ENCODE peak calls at places on chromosomes 11 and 22, in eight cellular contexts. U is sigmoid colon, O is endothelial cell of umbilical vein, L is MM.1S, T is kidney, E is GM12865, P is transverse colon, F is GM06990. K is an unnamed sample.

GRCh38 chr11:91220476-91221202 is 997.8 kb upstream of the CHORDC1 start:
- DNase-seq in U (no peak), O (no peak), L (no peak), T (no peak), E (no peak), P (no peak), F (no peak), K (no peak)

GRCh38 chr22:33658775-33659174 is 261.5 kb downstream of the LARGE1 start:
- DNase-seq in U (peak; percentile 81), O (no peak), L (no peak), T (peak; percentile 79), E (no peak), P (no peak), F (no peak), K (no peak)

GRCh38 chr22:26065847-26066246 is 103.4 kb upstream of the SEZ6L start:
- DNase-seq in U (no peak), O (no peak), L (no peak), T (no peak), E (no peak), P (no peak), F (no peak), K (no peak)

GRCh38 chr11:100562102-100562501 is 125.0 kb upstream of the ARHGAP42 start:
- DNase-seq in U (no peak), O (peak; percentile 93), L (no peak), T (no peak), E (no peak), P (no peak), F (no peak), K (no peak)

GRCh38 chr22:48574776-48575566 is 1252.7 kb downstream of the BRD1 start:
- DNase-seq in U (no peak), O (no peak), L (peak; percentile 70), T (peak; percentile 79), E (no peak), P (peak; percentile 12), F (no peak), K (no peak)

GRCh38 chr11:61969838-61970452 is 2.5 kb upstream of the FTH1 start:
- DNase-seq in U (no peak), O (peak; percentile 86), L (no peak), T (no peak), E (no peak), P (no peak), F (no peak), K (no peak)

GRCh38 chr11:6693342-6694228 is 10.4 kb upstream of the MRPL17 start:
- DNase-seq in U (peak; percentile 76), O (peak; percentile 33), L (no peak), T (no peak), E (no peak), P (no peak), F (no peak), K (no peak)

GRCh38 chr11:2995893-2996554 is 3.9 kb upstream of the NAP1L4 start:
- DNase-seq in U (peak; percentile 40), O (no peak), L (no peak), T (no peak), E (no peak), P (no peak), F (no peak), K (no peak)

DNA sequence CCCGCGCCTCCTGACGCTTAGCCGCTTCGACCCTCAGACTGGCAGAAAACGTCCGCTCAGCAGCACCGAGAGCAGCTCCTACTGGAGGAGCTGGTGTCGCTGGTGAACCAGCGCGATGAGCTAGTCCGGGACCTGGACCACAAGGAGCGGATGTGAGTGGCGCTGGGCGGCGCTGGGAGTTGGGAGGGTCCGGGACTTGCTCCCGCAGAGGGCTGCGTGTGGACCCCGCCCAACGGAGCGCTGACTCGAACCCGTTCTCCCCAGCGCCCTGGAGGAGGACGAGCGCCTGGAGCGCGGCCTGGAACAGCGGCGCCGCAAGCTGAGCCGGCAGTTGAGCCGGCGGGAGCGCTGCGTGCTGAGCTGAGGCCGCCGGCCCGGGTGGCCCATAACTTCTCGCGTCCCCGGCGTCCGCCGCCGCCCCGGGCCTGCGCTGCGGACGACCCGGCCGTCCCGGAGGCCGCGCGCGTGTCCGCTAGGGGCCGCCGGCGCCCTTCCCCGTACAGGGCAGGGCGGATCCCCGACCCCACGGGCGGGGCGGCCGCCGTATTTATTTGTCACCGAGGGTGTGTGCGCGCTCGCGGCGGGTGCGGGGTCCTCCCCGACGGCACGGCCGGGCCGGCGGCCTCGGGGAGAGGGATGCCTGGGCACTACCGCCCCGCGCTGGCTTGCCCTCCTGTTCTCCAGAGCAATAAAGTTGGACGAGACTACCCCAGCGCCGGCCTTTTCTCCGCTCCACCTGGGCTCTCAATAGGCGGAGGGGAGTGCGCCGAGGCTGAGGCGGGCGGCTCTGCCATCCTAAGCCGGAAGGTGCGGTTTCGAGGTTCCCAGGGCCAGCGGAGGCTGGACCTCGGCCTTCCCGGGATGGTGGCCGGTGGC is 3.4 kb downstream of the KCNK7 start:
- DNase-seq in U (peak; percentile 76), O (peak; percentile 72), L (no peak), T (peak; percentile 84), E (no peak), P (peak; percentile 60), F (no peak), K (no peak)
- TF ChIP-seq CTCF in U (no peak), O (no peak), L (no peak), T (peak; percentile 8), E (no peak), P (no peak), F (no peak), K (no peak)

GRCh38 chr11:77413850-77414249 is 60.0 kb downstream of the PAK1 start:
- DNase-seq in U (no peak), O (no peak), L (no peak), T (no peak), E (no peak), P (no peak), F (no peak), K (no peak)
- TF ChIP-seq CTCF in U (no peak), O (no peak), L (no peak), T (no peak), E (no peak), P (no peak), F (no peak), K (no peak)

DNA sequence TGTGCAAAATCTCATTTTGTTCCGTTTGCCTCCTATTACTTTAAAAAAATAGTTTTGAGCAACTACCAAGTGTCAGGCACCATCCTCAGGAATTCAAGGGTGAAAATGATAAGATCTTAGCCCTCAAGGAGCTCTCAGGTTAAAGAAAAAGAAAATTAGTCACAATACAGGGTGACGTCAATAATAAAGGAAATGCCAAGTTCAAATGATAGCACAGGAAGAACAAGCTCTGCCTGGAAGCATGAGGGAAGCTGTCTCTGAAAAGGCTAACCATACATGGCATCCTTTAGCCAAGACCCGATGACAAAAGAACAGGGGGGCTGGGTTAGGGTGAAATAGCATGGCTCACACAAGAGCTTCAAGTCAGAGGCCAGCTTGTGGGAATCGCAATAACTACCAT is 11.1 kb upstream of the MPZL2 start:
- DNase-seq in U (no peak), O (peak; percentile 82), L (no peak), T (no peak), E (no peak), P (no peak), F (no peak), K (no peak)
- TF ChIP-seq CTCF in U (no peak), O (no peak), L (no peak), T (no peak), E (no peak), P (no peak), F (no peak), K (no peak)

DNA sequence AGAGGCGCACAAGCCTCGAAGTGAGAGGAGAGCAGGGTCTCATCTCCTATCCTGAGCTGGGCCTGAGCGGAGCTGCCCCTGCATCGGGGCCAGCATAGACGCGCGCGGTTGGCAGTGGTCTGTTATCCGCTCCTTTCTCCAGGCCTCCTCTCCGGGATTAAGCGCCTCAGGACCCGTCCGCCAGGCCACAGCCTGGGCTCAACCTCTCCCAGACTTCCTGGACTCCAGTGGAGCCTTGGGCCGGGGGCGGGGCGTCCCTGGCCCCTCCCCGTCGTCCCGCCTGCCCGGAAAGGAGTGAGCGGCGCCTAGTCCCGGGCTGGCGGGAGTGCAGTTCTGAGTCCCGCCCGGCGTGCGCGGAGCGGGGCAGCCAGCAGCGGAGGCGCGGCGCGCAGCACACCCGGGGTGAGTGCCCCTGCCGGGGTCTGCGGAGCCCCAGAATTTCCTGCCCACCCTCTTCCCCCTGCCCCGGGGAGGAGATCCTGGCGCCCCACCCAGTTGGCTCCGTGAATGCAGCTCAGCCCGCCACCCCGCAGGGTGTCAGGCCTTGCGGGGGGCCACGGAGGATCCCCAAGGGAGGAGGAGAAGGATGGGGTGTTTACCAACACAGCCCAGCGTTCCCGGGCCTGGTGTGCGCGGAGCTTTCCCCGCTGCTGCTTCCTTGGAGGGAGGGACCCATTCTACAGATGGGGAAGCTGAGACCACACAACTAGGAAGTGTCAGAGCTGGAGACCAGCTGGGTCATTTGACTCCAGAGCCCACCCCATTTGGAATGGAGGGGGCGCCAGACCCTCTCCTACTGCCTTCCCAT is at the start of gene TCIRG1:
- DNase-seq in U (peak; percentile 96), O (peak; percentile 88), L (peak; percentile 82), T (peak; percentile 95), E (peak; percentile 84), P (peak; percentile 92), F (peak; percentile 86), K (peak; percentile 78)
- TF ChIP-seq CTCF in U (peak; percentile 27), O (no peak), L (no peak), T (no peak), E (no peak), P (peak; percentile 36), F (no peak), K (peak; percentile 15)

GRCh38 chr11:126766425-126766824 is 234.1 kb downstream of the KIRREL3 start:
- DNase-seq in U (no peak), O (no peak), L (no peak), T (no peak), E (no peak), P (peak; percentile 19), F (no peak), K (no peak)
- TF ChIP-seq CTCF in U (no peak), O (no peak), L (no peak), T (no peak), E (no peak), P (no peak), F (peak; percentile 1), K (no peak)

GRCh38 chr22:20741634-20742581 is 32.0 kb upstream of the SERPIND1 start:
- DNase-seq in U (no peak), O (peak; percentile 34), L (peak; percentile 17), T (peak; percentile 68), E (peak; percentile 46), P (peak; percentile 22), F (no peak), K (no peak)
- TF ChIP-seq CTCF in U (peak; percentile 15), O (peak; percentile 67), L (peak; percentile 75), T (no peak), E (peak; percentile 67), P (peak; percentile 51), F (peak; percentile 81), K (peak; percentile 80)

GRCh38 chr11:405323-405975 is 9.3 kb downstream of the SIGIRR start:
- DNase-seq in U (peak; percentile 74), O (no peak), L (no peak), T (peak; percentile 78), E (no peak), P (no peak), F (no peak), K (no peak)
- TF ChIP-seq CTCF in U (no peak), O (no peak), L (no peak), T (no peak), E (no peak), P (no peak), F (no peak), K (peak; percentile 19)

DNA sequence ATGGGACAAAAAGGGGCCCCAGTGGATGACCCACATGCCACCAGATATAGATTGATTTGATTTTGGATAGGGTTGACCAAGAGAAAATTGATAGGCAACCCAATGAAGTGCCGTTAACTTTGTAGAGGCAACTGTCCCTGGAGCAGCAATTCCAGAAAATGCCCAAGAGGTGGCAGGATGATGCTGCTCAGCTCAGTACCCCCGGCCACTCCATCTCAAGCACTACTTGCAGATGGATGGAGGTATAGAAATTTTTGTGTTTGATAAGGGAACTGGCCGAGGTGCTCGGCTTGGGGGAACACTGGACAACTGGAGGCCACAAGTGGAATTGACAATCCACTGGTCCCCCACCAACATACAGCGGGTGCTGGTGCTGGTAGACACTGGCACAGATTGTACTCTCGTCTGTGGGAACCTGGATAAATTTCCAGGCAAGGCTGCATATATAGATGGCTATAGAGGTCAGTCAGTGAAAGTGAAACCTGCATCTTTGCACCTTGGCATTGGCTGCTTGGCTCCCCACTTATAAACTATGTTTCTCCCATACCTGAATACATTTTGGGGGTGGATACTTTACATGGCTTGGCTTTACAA is 86.3 kb downstream of the CCDC83 start:
- DNase-seq in U (peak; percentile 77), O (peak; percentile 71), L (peak; percentile 52), T (no peak), E (peak; percentile 76), P (peak; percentile 39), F (no peak), K (no peak)
- TF ChIP-seq CTCF in U (peak; percentile 61), O (peak; percentile 76), L (peak; percentile 60), T (peak; percentile 67), E (peak; percentile 55), P (peak; percentile 57), F (peak; percentile 61), K (peak; percentile 86)